ENCODE peak calls at places on chromosomes 16 and 17, in ten cellular contexts. One of them, this sample, is unnamed.
A peak's percentile ranks its signal among the peaks of the same experiment; 100 is the strongest.

GRCh38 chr16:20610892-20611349 is 34.8 kb upstream of the ACSM2B start:
- DNase-seq in stimulated activated naive CD8-positive, alpha-beta T cell treated with anti-CD3 and anti-CD28 coated beads, Interleukin-15, amount 100 ng/mL, for 72 hours: no peak
- DNase-seq in astrocyte of the hippocampus: no peak
- DNase-seq in upper lobe of right lung: no peak
- DNase-seq in heart right ventricle: no peak
- DNase-seq in posterior cingulate gyrus: peak; percentile 82
- DNase-seq in AG04450: no peak
- DNase-seq in GM20000: no peak
- DNase-seq in EL: no peak
- DNase-seq in epithelial cell of esophagus: no peak
- DNase-seq in this sample: no peak

GRCh38 chr17:48077555-48077954 is 23.7 kb downstream of the CBX1 start:
- DNase-seq in stimulated activated naive CD8-positive, alpha-beta T cell treated with anti-CD3 and anti-CD28 coated beads, Interleukin-15, amount 100 ng/mL, for 72 hours: no peak
- DNase-seq in GM20000: no peak
- DNase-seq in AG04450: no peak
- DNase-seq in EL: no peak
- DNase-seq in epithelial cell of esophagus: no peak
- DNase-seq in heart right ventricle: no peak
- DNase-seq in posterior cingulate gyrus: no peak
- DNase-seq in astrocyte of the hippocampus: no peak
- DNase-seq in upper lobe of right lung: no peak
- DNase-seq in this sample: no peak

GRCh38 chr16:17305694-17306093 is 165.1 kb downstream of the XYLT1 start:
- DNase-seq in astrocyte of the hippocampus: no peak
- DNase-seq in epithelial cell of esophagus: no peak
- DNase-seq in upper lobe of right lung: no peak
- DNase-seq in heart right ventricle: no peak
- DNase-seq in EL: no peak
- DNase-seq in AG04450: no peak
- DNase-seq in stimulated activated naive CD8-positive, alpha-beta T cell treated with anti-CD3 and anti-CD28 coated beads, Interleukin-15, amount 100 ng/mL, for 72 hours: peak; percentile 75
- DNase-seq in GM20000: peak; percentile 73
- DNase-seq in posterior cingulate gyrus: no peak
- DNase-seq in this sample: no peak

GRCh38 chr16:84761448-84762368 is 58.1 kb upstream of the CRISPLD2 start:
- DNase-seq in posterior cingulate gyrus: no peak
- DNase-seq in upper lobe of right lung: no peak
- DNase-seq in epithelial cell of esophagus: no peak
- DNase-seq in astrocyte of the hippocampus: no peak
- DNase-seq in stimulated activated naive CD8-positive, alpha-beta T cell treated with anti-CD3 and anti-CD28 coated beads, Interleukin-15, amount 100 ng/mL, for 72 hours: no peak
- DNase-seq in GM20000: no peak
- DNase-seq in heart right ventricle: no peak
- DNase-seq in AG04450: no peak
- DNase-seq in EL: peak; percentile 40
- DNase-seq in this sample: no peak

GRCh38 chr16:48903054-48903453 is 293.1 kb upstream of the N4BP1 start:
- DNase-seq in upper lobe of right lung: no peak
- DNase-seq in astrocyte of the hippocampus: no peak
- DNase-seq in EL: no peak
- DNase-seq in posterior cingulate gyrus: no peak
- DNase-seq in GM20000: no peak
- DNase-seq in heart right ventricle: no peak
- DNase-seq in epithelial cell of esophagus: no peak
- DNase-seq in stimulated activated naive CD8-positive, alpha-beta T cell treated with anti-CD3 and anti-CD28 coated beads, Interleukin-15, amount 100 ng/mL, for 72 hours: no peak
- DNase-seq in AG04450: no peak
- DNase-seq in this sample: no peak

GRCh38 chr17:41382396-41382795 is 290 bp upstream of the KRT34 start:
- DNase-seq in stimulated activated naive CD8-positive, alpha-beta T cell treated with anti-CD3 and anti-CD28 coated beads, Interleukin-15, amount 100 ng/mL, for 72 hours: no peak
- DNase-seq in astrocyte of the hippocampus: no peak
- DNase-seq in heart right ventricle: no peak
- DNase-seq in epithelial cell of esophagus: peak; percentile 76
- DNase-seq in EL: peak; percentile 95
- DNase-seq in upper lobe of right lung: no peak
- DNase-seq in AG04450: no peak
- DNase-seq in posterior cingulate gyrus: no peak
- DNase-seq in GM20000: no peak
- DNase-seq in this sample: no peak

GRCh38 chr17:28615260-28615940 is 1.4 kb upstream of the RSKR start:
- DNase-seq in posterior cingulate gyrus: no peak
- DNase-seq in epithelial cell of esophagus: no peak
- DNase-seq in upper lobe of right lung: no peak
- DNase-seq in stimulated activated naive CD8-positive, alpha-beta T cell treated with anti-CD3 and anti-CD28 coated beads, Interleukin-15, amount 100 ng/mL, for 72 hours: no peak
- DNase-seq in GM20000: no peak
- DNase-seq in EL: no peak
- DNase-seq in astrocyte of the hippocampus: no peak
- DNase-seq in AG04450: no peak
- DNase-seq in heart right ventricle: no peak
- DNase-seq in this sample: no peak

GRCh38 chr16:12303649-12304048 is 327.1 kb downstream of the SNX29 start:
- DNase-seq in EL: no peak
- DNase-seq in upper lobe of right lung: no peak
- DNase-seq in posterior cingulate gyrus: no peak
- DNase-seq in astrocyte of the hippocampus: no peak
- DNase-seq in epithelial cell of esophagus: peak; percentile 2
- DNase-seq in AG04450: no peak
- DNase-seq in heart right ventricle: no peak
- DNase-seq in GM20000: no peak
- DNase-seq in stimulated activated naive CD8-positive, alpha-beta T cell treated with anti-CD3 and anti-CD28 coated beads, Interleukin-15, amount 100 ng/mL, for 72 hours: no peak
- DNase-seq in this sample: no peak

GRCh38 chr17:1490643-1491405 is 1.7 kb downstream of the MYO1C start:
- DNase-seq in posterior cingulate gyrus: peak; percentile 91
- DNase-seq in epithelial cell of esophagus: peak; percentile 45
- DNase-seq in AG04450: no peak
- DNase-seq in stimulated activated naive CD8-positive, alpha-beta T cell treated with anti-CD3 and anti-CD28 coated beads, Interleukin-15, amount 100 ng/mL, for 72 hours: peak; percentile 55
- DNase-seq in heart right ventricle: peak; percentile 79
- DNase-seq in astrocyte of the hippocampus: peak; percentile 69
- DNase-seq in upper lobe of right lung: peak; percentile 91
- DNase-seq in GM20000: peak; percentile 94
- DNase-seq in EL: peak; percentile 64
- DNase-seq in this sample: no peak

GRCh38 chr16:85569615-85570212 is 43.4 kb upstream of the GSE1 start:
- DNase-seq in EL: peak; percentile 87
- DNase-seq in posterior cingulate gyrus: no peak
- DNase-seq in upper lobe of right lung: no peak
- DNase-seq in stimulated activated naive CD8-positive, alpha-beta T cell treated with anti-CD3 and anti-CD28 coated beads, Interleukin-15, amount 100 ng/mL, for 72 hours: peak; percentile 75
- DNase-seq in epithelial cell of esophagus: no peak
- DNase-seq in heart right ventricle: no peak
- DNase-seq in astrocyte of the hippocampus: peak; percentile 88
- DNase-seq in AG04450: no peak
- DNase-seq in GM20000: peak; percentile 92
- DNase-seq in this sample: no peak

GRCh38 chr16:63737633-63738032 is 1384.2 kb downstream of the CDH11 start:
- DNase-seq in astrocyte of the hippocampus: no peak
- DNase-seq in AG04450: no peak
- DNase-seq in posterior cingulate gyrus: no peak
- DNase-seq in epithelial cell of esophagus: no peak
- DNase-seq in stimulated activated naive CD8-positive, alpha-beta T cell treated with anti-CD3 and anti-CD28 coated beads, Interleukin-15, amount 100 ng/mL, for 72 hours: no peak
- DNase-seq in GM20000: no peak
- DNase-seq in upper lobe of right lung: no peak
- DNase-seq in EL: no peak
- DNase-seq in heart right ventricle: no peak
- DNase-seq in this sample: no peak

GRCh38 chr16:25656639-25657038 is 35.1 kb upstream of the HS3ST4 start:
- DNase-seq in GM20000: no peak
- DNase-seq in AG04450: no peak
- DNase-seq in epithelial cell of esophagus: no peak
- DNase-seq in heart right ventricle: no peak
- DNase-seq in stimulated activated naive CD8-positive, alpha-beta T cell treated with anti-CD3 and anti-CD28 coated beads, Interleukin-15, amount 100 ng/mL, for 72 hours: no peak
- DNase-seq in upper lobe of right lung: no peak
- DNase-seq in astrocyte of the hippocampus: no peak
- DNase-seq in posterior cingulate gyrus: no peak
- DNase-seq in EL: no peak
- DNase-seq in this sample: no peak

GRCh38 chr16:3646348-3646920 is 8.1 kb upstream of the DNASE1 start:
- DNase-seq in posterior cingulate gyrus: no peak
- DNase-seq in EL: no peak
- DNase-seq in epithelial cell of esophagus: peak; percentile 52
- DNase-seq in astrocyte of the hippocampus: peak; percentile 50
- DNase-seq in upper lobe of right lung: peak; percentile 46
- DNase-seq in AG04450: no peak
- DNase-seq in heart right ventricle: no peak
- DNase-seq in stimulated activated naive CD8-positive, alpha-beta T cell treated with anti-CD3 and anti-CD28 coated beads, Interleukin-15, amount 100 ng/mL, for 72 hours: no peak
- DNase-seq in GM20000: no peak
- DNase-seq in this sample: no peak

GRCh38 chr17:3950584-3950983 is 13.7 kb downstream of the ATP2A3 start:
- DNase-seq in AG04450: no peak
- DNase-seq in posterior cingulate gyrus: no peak
- DNase-seq in stimulated activated naive CD8-positive, alpha-beta T cell treated with anti-CD3 and anti-CD28 coated beads, Interleukin-15, amount 100 ng/mL, for 72 hours: no peak
- DNase-seq in astrocyte of the hippocampus: no peak
- DNase-seq in EL: no peak
- DNase-seq in epithelial cell of esophagus: no peak
- DNase-seq in heart right ventricle: no peak
- DNase-seq in upper lobe of right lung: no peak
- DNase-seq in GM20000: no peak
- DNase-seq in this sample: no peak

GRCh38 chr17:40818733-40819527 is 3.5 kb downstream of the KRT10 start:
- DNase-seq in EL: peak; percentile 86
- DNase-seq in heart right ventricle: peak; percentile 75
- DNase-seq in epithelial cell of esophagus: peak; percentile 85
- DNase-seq in upper lobe of right lung: peak; percentile 91
- DNase-seq in GM20000: peak; percentile 88
- DNase-seq in astrocyte of the hippocampus: peak; percentile 95
- DNase-seq in stimulated activated naive CD8-positive, alpha-beta T cell treated with anti-CD3 and anti-CD28 coated beads, Interleukin-15, amount 100 ng/mL, for 72 hours: peak; percentile 84
- DNase-seq in AG04450: peak; percentile 30
- DNase-seq in posterior cingulate gyrus: peak; percentile 97
- DNase-seq in this sample: no peak

GRCh38 chr16:726438-727290 is at the start of the genes CCDC78 and HAGHL:
- DNase-seq in posterior cingulate gyrus: peak; percentile 95
- DNase-seq in epithelial cell of esophagus: peak; percentile 55
- DNase-seq in stimulated activated naive CD8-positive, alpha-beta T cell treated with anti-CD3 and anti-CD28 coated beads, Interleukin-15, amount 100 ng/mL, for 72 hours: peak; percentile 52
- DNase-seq in AG04450: no peak
- DNase-seq in astrocyte of the hippocampus: peak; percentile 70
- DNase-seq in GM20000: peak; percentile 92
- DNase-seq in EL: peak; percentile 55
- DNase-seq in heart right ventricle: peak; percentile 54
- DNase-seq in upper lobe of right lung: peak; percentile 82
- DNase-seq in this sample: no peak

GRCh38 chr16:3187798-3188674 is at the start of gene OR1F1:
- DNase-seq in heart right ventricle: no peak
- DNase-seq in AG04450: no peak
- DNase-seq in stimulated activated naive CD8-positive, alpha-beta T cell treated with anti-CD3 and anti-CD28 coated beads, Interleukin-15, amount 100 ng/mL, for 72 hours: peak; percentile 91
- DNase-seq in GM20000: peak; percentile 62
- DNase-seq in posterior cingulate gyrus: peak; percentile 81
- DNase-seq in epithelial cell of esophagus: peak; percentile 69
- DNase-seq in EL: peak; percentile 78
- DNase-seq in astrocyte of the hippocampus: peak; percentile 68
- DNase-seq in upper lobe of right lung: no peak
- DNase-seq in this sample: no peak

GRCh38 chr17:17708301-17708700 is 27.0 kb downstream of the RAI1 start:
- DNase-seq in upper lobe of right lung: no peak
- DNase-seq in astrocyte of the hippocampus: no peak
- DNase-seq in GM20000: no peak
- DNase-seq in EL: no peak
- DNase-seq in heart right ventricle: no peak
- DNase-seq in AG04450: no peak
- DNase-seq in posterior cingulate gyrus: no peak
- DNase-seq in epithelial cell of esophagus: no peak
- DNase-seq in stimulated activated naive CD8-positive, alpha-beta T cell treated with anti-CD3 and anti-CD28 coated beads, Interleukin-15, amount 100 ng/mL, for 72 hours: no peak
- DNase-seq in this sample: no peak

GRCh38 chr16:71453051-71453450 is 9.0 kb downstream of the ZNF23 start:
- DNase-seq in EL: no peak
- DNase-seq in AG04450: no peak
- DNase-seq in epithelial cell of esophagus: no peak
- DNase-seq in posterior cingulate gyrus: no peak
- DNase-seq in stimulated activated naive CD8-positive, alpha-beta T cell treated with anti-CD3 and anti-CD28 coated beads, Interleukin-15, amount 100 ng/mL, for 72 hours: no peak
- DNase-seq in GM20000: no peak
- DNase-seq in astrocyte of the hippocampus: no peak
- DNase-seq in upper lobe of right lung: no peak
- DNase-seq in heart right ventricle: no peak
- DNase-seq in this sample: no peak

GRCh38 chr16:83952587-83952939 is 477 bp upstream of the OSGIN1 start:
- DNase-seq in GM20000: no peak
- DNase-seq in AG04450: no peak
- DNase-seq in heart right ventricle: no peak
- DNase-seq in stimulated activated naive CD8-positive, alpha-beta T cell treated with anti-CD3 and anti-CD28 coated beads, Interleukin-15, amount 100 ng/mL, for 72 hours: no peak
- DNase-seq in upper lobe of right lung: no peak
- DNase-seq in EL: no peak
- DNase-seq in epithelial cell of esophagus: peak; percentile 71
- DNase-seq in posterior cingulate gyrus: no peak
- DNase-seq in astrocyte of the hippocampus: no peak
- DNase-seq in this sample: no peak

GRCh38 chr16:22073350-22073749 is 19.0 kb upstream of the VWA3A start:
- DNase-seq in astrocyte of the hippocampus: no peak
- DNase-seq in posterior cingulate gyrus: no peak
- DNase-seq in upper lobe of right lung: no peak
- DNase-seq in stimulated activated naive CD8-positive, alpha-beta T cell treated with anti-CD3 and anti-CD28 coated beads, Interleukin-15, amount 100 ng/mL, for 72 hours: no peak
- DNase-seq in epithelial cell of esophagus: no peak
- DNase-seq in EL: no peak
- DNase-seq in heart right ventricle: no peak
- DNase-seq in AG04450: no peak
- DNase-seq in GM20000: no peak
- DNase-seq in this sample: no peak

GRCh38 chr16:23400387-23400930 is 52.5 kb downstream of the COG7 start:
- DNase-seq in AG04450: no peak
- DNase-seq in epithelial cell of esophagus: no peak
- DNase-seq in upper lobe of right lung: no peak
- DNase-seq in stimulated activated naive CD8-positive, alpha-beta T cell treated with anti-CD3 and anti-CD28 coated beads, Interleukin-15, amount 100 ng/mL, for 72 hours: no peak
- DNase-seq in GM20000: no peak
- DNase-seq in EL: no peak
- DNase-seq in posterior cingulate gyrus: no peak
- DNase-seq in astrocyte of the hippocampus: no peak
- DNase-seq in heart right ventricle: no peak
- DNase-seq in this sample: no peak

GRCh38 chr16:69851491-69852240 is 89.5 kb downstream of the WWP2 start:
- DNase-seq in upper lobe of right lung: no peak
- DNase-seq in GM20000: no peak
- DNase-seq in EL: no peak
- DNase-seq in heart right ventricle: no peak
- DNase-seq in posterior cingulate gyrus: no peak
- DNase-seq in astrocyte of the hippocampus: no peak
- DNase-seq in AG04450: no peak
- DNase-seq in epithelial cell of esophagus: no peak
- DNase-seq in stimulated activated naive CD8-positive, alpha-beta T cell treated with anti-CD3 and anti-CD28 coated beads, Interleukin-15, amount 100 ng/mL, for 72 hours: no peak
- DNase-seq in this sample: no peak

GRCh38 chr17:77723071-77723908 is 235.2 kb upstream of the TNRC6C start:
- DNase-seq in AG04450: no peak
- DNase-seq in heart right ventricle: no peak
- DNase-seq in upper lobe of right lung: no peak
- DNase-seq in stimulated activated naive CD8-positive, alpha-beta T cell treated with anti-CD3 and anti-CD28 coated beads, Interleukin-15, amount 100 ng/mL, for 72 hours: peak; percentile 6
- DNase-seq in astrocyte of the hippocampus: no peak
- DNase-seq in posterior cingulate gyrus: peak; percentile 92
- DNase-seq in GM20000: no peak
- DNase-seq in EL: no peak
- DNase-seq in epithelial cell of esophagus: no peak
- DNase-seq in this sample: no peak

GRCh38 chr17:80474231-80474932 is 2.0 kb downstream of the NPTX1 start:
- DNase-seq in heart right ventricle: no peak
- DNase-seq in posterior cingulate gyrus: peak; percentile 90
- DNase-seq in stimulated activated naive CD8-positive, alpha-beta T cell treated with anti-CD3 and anti-CD28 coated beads, Interleukin-15, amount 100 ng/mL, for 72 hours: peak; percentile 38
- DNase-seq in astrocyte of the hippocampus: peak; percentile 59
- DNase-seq in GM20000: no peak
- DNase-seq in epithelial cell of esophagus: peak; percentile 28
- DNase-seq in AG04450: no peak
- DNase-seq in EL: peak; percentile 60
- DNase-seq in upper lobe of right lung: no peak
- DNase-seq in this sample: no peak

GRCh38 chr17:27929990-27930389 is 36.8 kb upstream of the LYRM9 start:
- DNase-seq in astrocyte of the hippocampus: no peak
- DNase-seq in heart right ventricle: no peak
- DNase-seq in stimulated activated naive CD8-positive, alpha-beta T cell treated with anti-CD3 and anti-CD28 coated beads, Interleukin-15, amount 100 ng/mL, for 72 hours: no peak
- DNase-seq in epithelial cell of esophagus: no peak
- DNase-seq in EL: peak; percentile 52
- DNase-seq in AG04450: no peak
- DNase-seq in upper lobe of right lung: no peak
- DNase-seq in posterior cingulate gyrus: no peak
- DNase-seq in GM20000: no peak
- DNase-seq in this sample: no peak

GRCh38 chr16:86485746-86486145 is 24.6 kb upstream of the FOXF1 start:
- DNase-seq in GM20000: no peak
- DNase-seq in stimulated activated naive CD8-positive, alpha-beta T cell treated with anti-CD3 and anti-CD28 coated beads, Interleukin-15, amount 100 ng/mL, for 72 hours: no peak
- DNase-seq in EL: no peak
- DNase-seq in epithelial cell of esophagus: no peak
- DNase-seq in upper lobe of right lung: no peak
- DNase-seq in astrocyte of the hippocampus: no peak
- DNase-seq in heart right ventricle: no peak
- DNase-seq in posterior cingulate gyrus: no peak
- DNase-seq in AG04450: no peak
- DNase-seq in this sample: no peak

GRCh38 chr17:68184141-68184571 is 63.7 kb upstream of the AMZ2 start:
- DNase-seq in AG04450: no peak
- DNase-seq in epithelial cell of esophagus: peak; percentile 55
- DNase-seq in astrocyte of the hippocampus: peak; percentile 81
- DNase-seq in EL: no peak
- DNase-seq in stimulated activated naive CD8-positive, alpha-beta T cell treated with anti-CD3 and anti-CD28 coated beads, Interleukin-15, amount 100 ng/mL, for 72 hours: no peak
- DNase-seq in upper lobe of right lung: no peak
- DNase-seq in GM20000: peak; percentile 2
- DNase-seq in posterior cingulate gyrus: peak; percentile 77
- DNase-seq in heart right ventricle: no peak
- DNase-seq in this sample: no peak